ENCODE peak calls at places on chromosomes 7 and 10, in nine cellular contexts. G is bronchial epithelial cell; S is epithelial cell of esophagus; U is amniotic stem cell; C is left cardiac atrium; A is HT1080; D is NCI-H446 treated with DMSO at 0.1 percent for 48 hours; Q is activated CD8-positive, alpha-beta T cell treated with anti-CD3 and anti-CD28 coated beads for 36 hours; T is activated effector memory CD4-positive, alpha-beta T cell treated with Interleukin-2 at 50 U/mL for 16 hours. M is an unnamed sample.
A peak's percentile ranks its signal among the peaks of the same experiment; 100 is the strongest.

GRCh38 chr10:104330168-104331117 is 7.8 kb downstream of the ITPRIP start:
- DNase-seq in S (peak; percentile 84), Q (no peak), A (peak; percentile 49), C (peak; percentile 68), U (peak; percentile 83), T (no peak), G (peak; percentile 85), D (no peak), M (peak; percentile 14)

GRCh38 chr7:10724449-10724848 is 249.2 kb upstream of the PHF14 start:
- DNase-seq in C (no peak), G (no peak), A (no peak), Q (no peak), U (no peak), D (no peak), S (no peak), T (no peak), M (no peak)

GRCh38 chr7:44990520-44991023 is 9.4 kb upstream of the CCM2 start:
- DNase-seq in T (no peak), A (peak; percentile 77), U (no peak), S (peak; percentile 76), D (no peak), C (no peak), G (peak; percentile 84), Q (no peak), M (no peak)

GRCh38 chr7:50633414-50633710 is 68.2 kb upstream of the DDC start:
- DNase-seq in T (no peak), C (no peak), G (no peak), S (peak; percentile 25), A (no peak), U (no peak), Q (no peak), D (no peak), M (no peak)

GRCh38 chr7:28360739-28361138 is 51.6 kb upstream of the CREB5 start:
- DNase-seq in C (no peak), U (no peak), S (no peak), A (no peak), G (no peak), T (no peak), Q (no peak), D (no peak), M (no peak)

GRCh38 chr10:69952801-69953200 is 99.8 kb upstream of the MACROH2A2 start:
- DNase-seq in C (no peak), S (no peak), T (no peak), G (no peak), Q (no peak), A (no peak), D (no peak), U (no peak), M (no peak)

GRCh38 chr10:132057191-132057681 is 8.5 kb upstream of the JAKMIP3 start:
- DNase-seq in Q (no peak), S (no peak), T (no peak), U (no peak), A (no peak), C (no peak), G (no peak), D (no peak), M (no peak)

GRCh38 chr10:45560262-45560661 is 112.3 kb downstream of the ZFAND4 start:
- DNase-seq in U (no peak), D (no peak), A (no peak), C (no peak), Q (no peak), T (no peak), G (no peak), S (no peak), M (no peak)

GRCh38 chr7:43721193-43721806 is 8.0 kb downstream of the COA1 start:
- DNase-seq in T (no peak), Q (no peak), C (no peak), S (peak; percentile 61), U (peak; percentile 48), D (peak; percentile 43), A (peak; percentile 25), G (peak; percentile 52), M (no peak)

GRCh38 chr10:112526906-112527305 is 79.9 kb downstream of the VTI1A start:
- DNase-seq in S (no peak), G (no peak), T (no peak), U (no peak), C (no peak), Q (no peak), A (no peak), D (no peak), M (no peak)

GRCh38 chr10:29839826-29840515 is 205.2 kb upstream of the SVIL start:
- DNase-seq in U (no peak), C (no peak), A (no peak), T (no peak), Q (no peak), G (peak; percentile 97), D (no peak), S (peak; percentile 99), M (no peak)

GRCh38 chr10:130301026-130301892 is 165.1 kb downstream of the GLRX3 start:
- DNase-seq in T (peak; percentile 59), Q (peak; percentile 53), A (peak; percentile 85), U (no peak), C (no peak), G (no peak), S (peak; percentile 25), D (peak; percentile 40), M (peak; percentile 58)

GRCh38 chr7:113085781-113086390 is 741 bp downstream of the GPR85 start:
- DNase-seq in S (peak; percentile 19), G (no peak), T (no peak), D (no peak), U (no peak), A (peak; percentile 44), Q (no peak), C (no peak), M (no peak)

GRCh38 chr10:70694410-70695179 is 22.3 kb downstream of the ADAMTS14 start:
- DNase-seq in D (peak; percentile 63), U (no peak), A (no peak), T (no peak), S (no peak), Q (no peak), G (no peak), C (no peak), M (no peak)

GRCh38 chr10:17200885-17201164 is 647 bp downstream of the TRDMT1 start:
- DNase-seq in U (no peak), C (peak; percentile 45), A (peak; percentile 62), S (peak; percentile 38), D (no peak), T (no peak), Q (peak; percentile 57), G (peak; percentile 43), M (no peak)

GRCh38 chr7:130009848-130010688 is 41.1 kb downstream of the ZC3HC1 start:
- DNase-seq in T (peak; percentile 2), C (no peak), Q (peak; percentile 64), U (peak; percentile 70), A (peak; percentile 98), G (peak; percentile 95), D (no peak), S (peak; percentile 94), M (no peak)

GRCh38 chr10:111277685-111278084 is 200.9 kb downstream of the ADRA2A start:
- DNase-seq in S (no peak), A (no peak), U (no peak), C (no peak), G (no peak), Q (no peak), D (peak; percentile 14), T (no peak), M (no peak)

GRCh38 chr7:66152538-66153191 is 38.0 kb downstream of the CRCP start:
- DNase-seq in D (no peak), T (no peak), A (no peak), S (no peak), C (no peak), U (no peak), Q (no peak), G (no peak), M (no peak)

GRCh38 chr10:28947209-28947608 is 269.9 kb downstream of the BAMBI start:
- DNase-seq in C (peak; percentile 56), S (no peak), Q (no peak), A (no peak), G (peak; percentile 86), U (no peak), T (no peak), D (no peak), M (no peak)

GRCh38 chr10:32232378-32232777 is 114.6 kb downstream of the EPC1 start:
- DNase-seq in G (no peak), U (no peak), C (no peak), Q (no peak), T (no peak), D (no peak), A (no peak), S (no peak), M (no peak)

GRCh38 chr10:124091646-124092269 is 1.6 kb downstream of the CHST15 start:
- DNase-seq in G (no peak), U (no peak), T (no peak), C (peak; percentile 69), S (peak; percentile 18), Q (peak; percentile 24), A (no peak), D (no peak), M (no peak)

GRCh38 chr10:70589762-70590662 is 12.5 kb downstream of the PRF1 start:
- DNase-seq in U (no peak), C (no peak), T (no peak), Q (no peak), G (no peak), D (no peak), A (no peak), S (no peak), M (no peak)